ENCODE peak calls at places on chromosomes 3 and 15, in ten cellular contexts. T is psoas muscle, Z is ascending aorta, B is stomach, R is body of pancreas, D is lower lobe of right lung, Y is hepatocyte, U is gastrocnemius medialis, E is upper lobe of right lung, I is tibial nerve. K is an unnamed sample.

GRCh38 chr3:6255229-6255628 is 605.7 kb upstream of the GRM7 start:
- DNase-seq in T (no peak), Z (no peak), B (no peak), R (no peak), D (no peak), Y (no peak), U (no peak), E (no peak), I (no peak), K (no peak)

GRCh38 chr3:158912188-158912587 is 110.3 kb downstream of the MFSD1 start:
- DNase-seq in T (no peak), Z (no peak), B (no peak), R (no peak), D (no peak), Y (no peak), U (no peak), E (no peak), I (no peak), K (no peak)

GRCh38 chr15:77535845-77536244 is 96.9 kb downstream of the LINGO1 start:
- DNase-seq in T (peak; percentile 11), Z (no peak), B (no peak), R (no peak), D (no peak), Y (no peak), U (no peak), E (peak; percentile 15), I (no peak), K (no peak)

GRCh38 chr3:11514191-11514770 is 129.4 kb downstream of the VGLL4 start:
- DNase-seq in T (no peak), Z (peak; percentile 40), B (peak; percentile 48), R (peak; percentile 56), D (no peak), Y (peak; percentile 56), U (peak; percentile 24), E (no peak), I (no peak), K (no peak)

GRCh38 chr3:71885001-71885400 is 100.1 kb upstream of the PROK2 start:
- DNase-seq in T (no peak), Z (no peak), B (no peak), R (no peak), D (no peak), Y (no peak), U (no peak), E (no peak), I (no peak), K (no peak)

GRCh38 chr15:99963096-99963825 is 230.0 kb upstream of the LYSMD4 start:
- DNase-seq in T (peak; percentile 6), Z (no peak), B (no peak), R (no peak), D (no peak), Y (no peak), U (no peak), E (peak; percentile 44), I (no peak), K (peak; percentile 49)

GRCh38 chr3:134330895-134331810 is 43.1 kb downstream of the AMOTL2 start:
- DNase-seq in T (peak; percentile 69), Z (no peak), B (no peak), R (no peak), D (no peak), Y (peak; percentile 48), U (no peak), E (no peak), I (peak; percentile 41), K (peak; percentile 81)

GRCh38 chr15:39468828-39469227 is 112.1 kb upstream of the THBS1 start:
- DNase-seq in T (no peak), Z (no peak), B (no peak), R (no peak), D (no peak), Y (no peak), U (no peak), E (no peak), I (no peak), K (no peak)

GRCh38 chr15:96878129-96878528 is 547.6 kb downstream of the NR2F2 start:
- DNase-seq in T (no peak), Z (no peak), B (no peak), R (no peak), D (no peak), Y (no peak), U (no peak), E (no peak), I (no peak), K (no peak)

GRCh38 chr3:73143401-73143800 is 81.9 kb downstream of the EBLN2 start:
- DNase-seq in T (no peak), Z (no peak), B (no peak), R (no peak), D (no peak), Y (no peak), U (no peak), E (no peak), I (no peak), K (no peak)

DNA sequence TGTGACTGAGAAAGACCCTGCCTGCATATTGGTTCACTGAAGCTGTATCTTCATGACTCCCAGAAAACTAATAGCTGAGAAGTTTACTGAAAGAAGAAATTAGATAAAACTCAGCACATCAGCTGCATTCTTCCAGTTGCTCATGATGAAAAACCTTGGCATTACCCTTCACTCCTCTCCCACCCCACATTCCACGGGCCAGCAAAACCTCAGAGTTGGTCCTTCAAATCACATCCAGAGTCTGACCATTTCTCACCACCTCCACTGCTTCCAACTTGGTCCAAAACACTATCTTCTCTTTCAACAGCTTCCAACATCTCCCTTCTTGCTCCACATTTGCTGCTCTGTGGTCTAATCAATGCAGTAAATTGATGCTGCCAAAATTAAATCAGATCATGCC is 97.1 kb downstream of the CD47 start:
- DNase-seq in T (no peak), Z (no peak), B (no peak), R (no peak), D (no peak), Y (no peak), U (no peak), E (no peak), I (no peak), K (no peak)
- H3K27ac ChIP-seq in T (no peak overlapping the region), Z (no peak overlapping the region), B (no peak overlapping the region), R (no peak overlapping the region), D (no peak overlapping the region), Y (peak overlapping the region; percentile 14), U (no peak overlapping the region), E (no peak overlapping the region), I (no peak overlapping the region), K (no peak overlapping the region)

DNA sequence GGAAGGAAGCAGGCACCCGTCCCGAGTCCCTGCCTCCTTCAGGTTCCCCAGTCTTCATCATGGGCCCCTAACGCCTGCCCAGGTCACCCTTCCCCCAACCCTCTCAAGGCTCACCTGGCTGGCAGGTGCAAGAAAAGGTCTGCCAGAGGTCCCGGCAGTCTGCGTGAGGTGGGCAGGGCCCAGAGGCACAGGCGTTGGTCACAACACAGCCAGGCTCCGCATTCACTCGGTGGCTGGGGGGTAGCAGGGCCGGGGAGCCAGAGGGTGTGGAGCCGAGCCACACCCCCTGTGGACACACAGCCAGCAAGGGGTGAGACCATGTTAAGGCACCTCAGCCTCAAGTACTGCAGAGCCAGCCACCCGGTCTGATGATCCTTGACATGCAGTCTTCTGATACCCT is 10.9 kb downstream of the CELSR3 start:
- DNase-seq in T (no peak), Z (no peak), B (no peak), R (no peak), D (no peak), Y (no peak), U (no peak), E (no peak), I (no peak), K (no peak)
- H3K4me3 ChIP-seq in T (no peak overlapping the region), Z (no peak overlapping the region), B (no peak overlapping the region), R (no peak overlapping the region), D (no peak overlapping the region), Y (no peak overlapping the region), U (no peak overlapping the region), E (no peak overlapping the region), I (no peak overlapping the region), K (no peak overlapping the region)

GRCh38 chr3:149376728-149377407 is 581 bp downstream of the TM4SF1 start:
- DNase-seq in T (no peak), Z (no peak), B (no peak), R (peak; percentile 63), D (no peak), Y (no peak), U (no peak), E (no peak), I (no peak), K (no peak)

GRCh38 chr3:149378420-149379388 is 1.3 kb upstream of the TM4SF1 start:
- DNase-seq in T (no peak), Z (no peak), B (no peak), R (no peak), D (no peak), Y (no peak), U (no peak), E (no peak), I (no peak), K (no peak)

GRCh38 chr3:149375824-149376196 is 1.6 kb downstream of the TM4SF1 start:
- DNase-seq in T (no peak), Z (no peak), B (no peak), R (no peak), D (no peak), Y (no peak), U (no peak), E (no peak), I (no peak), K (no peak)

GRCh38 chr3:149375164-149375823 is 2.2 kb downstream of the TM4SF1 start:
- DNase-seq in T (no peak), Z (no peak), B (no peak), R (no peak), D (no peak), Y (no peak), U (no peak), E (no peak), I (no peak), K (no peak)

GRCh38 chr3:149377408-149378111 is at the start of gene TM4SF1:
- DNase-seq in T (peak; percentile 70), Z (peak; percentile 30), B (peak; percentile 65), R (peak; percentile 89), D (peak; percentile 61), Y (peak; percentile 68), U (no peak), E (peak; percentile 67), I (peak; percentile 56), K (peak; percentile 84)
- TF ChIP-seq CTCF in T (no peak), Z (no peak), B (no peak), R (no peak), D (no peak), Y (no peak), U (no peak), E (no peak), I (no peak), K (no peak)

GRCh38 chr15:63970723-63971426 is 75.4 kb downstream of the DAPK2 start:
- DNase-seq in T (peak; percentile 69), Z (no peak), B (no peak), R (no peak), D (no peak), Y (no peak), U (peak; percentile 53), E (no peak), I (no peak), K (peak; percentile 43)
- H3K27ac ChIP-seq in T (peak overlapping the region; percentile 78), Z (no peak overlapping the region), B (peak overlapping the region; percentile 63), R (peak overlapping the region; percentile 58), D (peak overlapping the region; percentile 77), Y (peak overlapping the region; percentile 93), U (peak overlapping the region; percentile 90), E (peak overlapping the region; percentile 66), I (no peak overlapping the region), K (no peak overlapping the region)

GRCh38 chr3:152331975-152332374 is 63.2 kb downstream of the MBNL1 start:
- DNase-seq in T (no peak), Z (no peak), B (no peak), R (no peak), D (no peak), Y (no peak), U (no peak), E (no peak), I (no peak), K (no peak)
- H3K4me3 ChIP-seq in T (no peak overlapping the region), Z (peak overlapping the region; percentile 9), B (no peak overlapping the region), R (no peak overlapping the region), D (no peak overlapping the region), Y (no peak overlapping the region), U (no peak overlapping the region), E (no peak overlapping the region), I (no peak overlapping the region), K (peak overlapping the region; percentile 46)